ENCODE peak calls at places on chromosomes 7 and 10, in four cellular contexts. One of them, this sample, is unnamed.
A peak's percentile ranks its signal among the peaks of the same experiment; 100 is the strongest.

GRCh38 chr10:124035928-124036558 is 57.4 kb downstream of the CHST15 start:
- DNase-seq in MM.1S: peak; percentile 97
- DNase-seq in fibroblast of villous mesenchyme: no peak
- DNase-seq in astrocyte: no peak
- DNase-seq in this sample: no peak

GRCh38 chr10:71242621-71243009 is 30.2 kb downstream of the UNC5B start:
- DNase-seq in MM.1S: no peak
- DNase-seq in astrocyte: no peak
- DNase-seq in fibroblast of villous mesenchyme: no peak
- DNase-seq in this sample: no peak

GRCh38 chr7:77352688-77353406 is 63.3 kb downstream of the GSAP start:
- DNase-seq in fibroblast of villous mesenchyme: no peak
- DNase-seq in MM.1S: no peak
- DNase-seq in astrocyte: no peak
- DNase-seq in this sample: no peak

GRCh38 chr10:132365102-132365501 is 31.9 kb upstream of the PWWP2B start:
- DNase-seq in fibroblast of villous mesenchyme: no peak
- DNase-seq in astrocyte: no peak
- DNase-seq in MM.1S: no peak
- DNase-seq in this sample: no peak

GRCh38 chr7:19110026-19110777 is 7.2 kb downstream of the TWIST1 start:
- DNase-seq in astrocyte: no peak
- DNase-seq in fibroblast of villous mesenchyme: no peak
- DNase-seq in MM.1S: no peak
- DNase-seq in this sample: no peak

GRCh38 chr10:132369636-132370185 is 27.3 kb upstream of the PWWP2B start:
- DNase-seq in fibroblast of villous mesenchyme: no peak
- DNase-seq in MM.1S: no peak
- DNase-seq in astrocyte: no peak
- DNase-seq in this sample: no peak

GRCh38 chr10:3445688-3446087 is 273.1 kb upstream of the PITRM1 start:
- DNase-seq in MM.1S: no peak
- DNase-seq in astrocyte: no peak
- DNase-seq in fibroblast of villous mesenchyme: no peak
- DNase-seq in this sample: no peak

GRCh38 chr10:47025253-47025539 is 114.0 kb downstream of the PTPN20 start:
- DNase-seq in fibroblast of villous mesenchyme: no peak
- DNase-seq in astrocyte: no peak
- DNase-seq in MM.1S: no peak
- DNase-seq in this sample: no peak

GRCh38 chr7:35630573-35630972 is 64.4 kb downstream of the HERPUD2 start:
- DNase-seq in MM.1S: no peak
- DNase-seq in fibroblast of villous mesenchyme: peak; percentile 33
- DNase-seq in astrocyte: peak; percentile 39
- DNase-seq in this sample: peak; percentile 62

GRCh38 chr10:123470570-123470969 is 195.6 kb upstream of the GPR26 start:
- DNase-seq in MM.1S: no peak
- DNase-seq in fibroblast of villous mesenchyme: no peak
- DNase-seq in astrocyte: no peak
- DNase-seq in this sample: no peak

GRCh38 chr10:114413398-114413797 is 9.1 kb upstream of the AFAP1L2 start:
- DNase-seq in MM.1S: no peak
- DNase-seq in fibroblast of villous mesenchyme: no peak
- DNase-seq in astrocyte: no peak
- DNase-seq in this sample: no peak

GRCh38 chr7:133815677-133816210 is 311.4 kb upstream of the LRGUK start:
- DNase-seq in astrocyte: peak; percentile 59
- DNase-seq in fibroblast of villous mesenchyme: peak; percentile 35
- DNase-seq in MM.1S: no peak
- DNase-seq in this sample: no peak

GRCh38 chr10:86950349-86950748 is 7.1 kb downstream of the MMRN2 start:
- DNase-seq in MM.1S: no peak
- DNase-seq in fibroblast of villous mesenchyme: no peak
- DNase-seq in astrocyte: no peak
- DNase-seq in this sample: no peak

GRCh38 chr7:781228-781864 is 50.9 kb upstream of the SUN1 start:
- DNase-seq in MM.1S: no peak
- DNase-seq in astrocyte: no peak
- DNase-seq in fibroblast of villous mesenchyme: peak; percentile 11
- DNase-seq in this sample: no peak

GRCh38 chr7:54888067-54888735 is 129.2 kb upstream of the SEC61G start:
- DNase-seq in fibroblast of villous mesenchyme: no peak
- DNase-seq in astrocyte: no peak
- DNase-seq in MM.1S: no peak
- DNase-seq in this sample: no peak

GRCh38 chr7:133344275-133344674 is 91.4 kb downstream of the EXOC4 start:
- DNase-seq in fibroblast of villous mesenchyme: peak; percentile 32
- DNase-seq in astrocyte: no peak
- DNase-seq in MM.1S: no peak
- DNase-seq in this sample: peak; percentile 49

GRCh38 chr10:108783897-108784296 is 1139.4 kb downstream of the XPNPEP1 start:
- DNase-seq in astrocyte: peak; percentile 31
- DNase-seq in MM.1S: peak; percentile 76
- DNase-seq in fibroblast of villous mesenchyme: peak; percentile 43
- DNase-seq in this sample: peak; percentile 79

GRCh38 chr7:41244246-41244645 is 458.6 kb downstream of the INHBA start:
- DNase-seq in fibroblast of villous mesenchyme: no peak
- DNase-seq in astrocyte: peak; percentile 74
- DNase-seq in MM.1S: no peak
- DNase-seq in this sample: no peak

GRCh38 chr10:404341-404740 is 269.1 kb downstream of the ZMYND11 start:
- DNase-seq in astrocyte: peak; percentile 76
- DNase-seq in MM.1S: no peak
- DNase-seq in fibroblast of villous mesenchyme: peak; percentile 92
- DNase-seq in this sample: peak; percentile 67

GRCh38 chr7:70849580-70850235 is 282.2 kb upstream of the GALNT17 start:
- DNase-seq in MM.1S: no peak
- DNase-seq in astrocyte: no peak
- DNase-seq in fibroblast of villous mesenchyme: no peak
- DNase-seq in this sample: no peak
- H3K4me3 ChIP-seq in MM.1S: no peak overlapping the region
- H3K4me3 ChIP-seq in astrocyte: no peak overlapping the region
- H3K4me3 ChIP-seq in fibroblast of villous mesenchyme: no peak overlapping the region
- H3K4me3 ChIP-seq in this sample: no peak overlapping the region

GRCh38 chr7:131106681-131107342 is 220.9 kb upstream of the MKLN1 start:
- DNase-seq in astrocyte: no peak
- DNase-seq in MM.1S: peak; percentile 68
- DNase-seq in fibroblast of villous mesenchyme: peak; percentile 87
- DNase-seq in this sample: peak; percentile 83
- TF ChIP-seq CTCF in astrocyte: no peak
- TF ChIP-seq CTCF in MM.1S: no peak
- TF ChIP-seq CTCF in fibroblast of villous mesenchyme: no peak
- TF ChIP-seq CTCF in this sample: no peak

GRCh38 chr7:74064696-74065095 is 18.9 kb upstream of the LIMK1 start:
- DNase-seq in MM.1S: no peak
- DNase-seq in astrocyte: no peak
- DNase-seq in fibroblast of villous mesenchyme: no peak
- DNase-seq in this sample: no peak

GRCh38 chr7:74059681-74060588 is 23.7 kb upstream of the LIMK1 start:
- DNase-seq in MM.1S: no peak
- DNase-seq in fibroblast of villous mesenchyme: no peak
- DNase-seq in astrocyte: no peak
- DNase-seq in this sample: no peak

GRCh38 chr7:74063223-74063641 is 20.4 kb upstream of the LIMK1 start:
- DNase-seq in astrocyte: no peak
- DNase-seq in fibroblast of villous mesenchyme: no peak
- DNase-seq in MM.1S: no peak
- DNase-seq in this sample: no peak

GRCh38 chr7:74063646-74064045 is 20.0 kb upstream of the LIMK1 start:
- DNase-seq in astrocyte: no peak
- DNase-seq in fibroblast of villous mesenchyme: no peak
- DNase-seq in MM.1S: no peak
- DNase-seq in this sample: no peak

DNA sequence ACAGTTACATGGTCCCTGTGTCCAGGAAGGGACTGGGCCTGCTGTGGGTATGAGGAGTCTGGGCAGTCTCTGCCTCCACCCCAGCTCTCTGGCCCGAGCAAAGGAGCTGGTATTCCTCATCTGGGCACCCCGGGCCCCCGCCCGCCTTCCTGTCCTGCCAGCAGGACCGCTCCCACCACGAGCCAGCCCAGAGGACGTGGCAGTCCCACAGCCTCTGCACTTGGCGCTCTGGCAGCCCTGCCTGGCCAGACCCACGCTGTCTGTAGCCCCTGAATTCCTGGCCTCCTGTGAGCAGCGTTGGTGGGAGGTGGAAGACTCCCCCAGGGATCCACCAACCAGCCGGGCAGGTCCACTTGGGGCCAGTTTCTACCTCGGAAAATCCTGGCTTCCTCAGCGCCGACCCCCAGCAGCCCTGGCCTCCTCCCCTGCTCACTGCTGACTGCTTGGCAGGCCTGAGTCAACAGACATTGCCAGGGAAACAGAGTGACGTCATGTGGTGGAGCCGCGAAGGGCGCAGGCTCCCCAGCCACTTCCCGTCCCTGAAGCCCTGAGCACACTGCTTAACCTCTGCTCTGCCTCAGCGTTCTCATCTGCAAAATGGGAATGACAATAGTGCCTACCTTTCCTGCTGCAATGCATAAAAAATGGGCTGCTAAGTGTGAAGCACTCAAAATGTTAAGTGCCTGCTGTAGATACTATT is 21.6 kb upstream of the LIMK1 start:
- DNase-seq in fibroblast of villous mesenchyme: peak; percentile 91
- DNase-seq in astrocyte: peak; percentile 94
- DNase-seq in MM.1S: no peak
- DNase-seq in this sample: peak; percentile 96
- H3K4me3 ChIP-seq in fibroblast of villous mesenchyme: no peak overlapping the region
- H3K4me3 ChIP-seq in astrocyte: peak overlapping the region; percentile 41
- H3K4me3 ChIP-seq in MM.1S: no peak overlapping the region
- H3K4me3 ChIP-seq in this sample: no peak overlapping the region

GRCh38 chr10:97179731-97180366 is 5.9 kb downstream of the SLIT1 start:
- DNase-seq in astrocyte: no peak
- DNase-seq in MM.1S: no peak
- DNase-seq in fibroblast of villous mesenchyme: no peak
- DNase-seq in this sample: no peak
- TF ChIP-seq CTCF in astrocyte: no peak
- TF ChIP-seq CTCF in MM.1S: no peak
- TF ChIP-seq CTCF in fibroblast of villous mesenchyme: peak; percentile 6
- TF ChIP-seq CTCF in this sample: no peak

GRCh38 chr10:90969148-90969547 is 48.3 kb upstream of the ANKRD1 start:
- DNase-seq in astrocyte: no peak
- DNase-seq in MM.1S: no peak
- DNase-seq in fibroblast of villous mesenchyme: no peak
- DNase-seq in this sample: no peak
- H3K4me3 ChIP-seq in astrocyte: no peak overlapping the region
- H3K4me3 ChIP-seq in MM.1S: no peak overlapping the region
- H3K4me3 ChIP-seq in fibroblast of villous mesenchyme: no peak overlapping the region
- H3K4me3 ChIP-seq in this sample: no peak overlapping the region

DNA sequence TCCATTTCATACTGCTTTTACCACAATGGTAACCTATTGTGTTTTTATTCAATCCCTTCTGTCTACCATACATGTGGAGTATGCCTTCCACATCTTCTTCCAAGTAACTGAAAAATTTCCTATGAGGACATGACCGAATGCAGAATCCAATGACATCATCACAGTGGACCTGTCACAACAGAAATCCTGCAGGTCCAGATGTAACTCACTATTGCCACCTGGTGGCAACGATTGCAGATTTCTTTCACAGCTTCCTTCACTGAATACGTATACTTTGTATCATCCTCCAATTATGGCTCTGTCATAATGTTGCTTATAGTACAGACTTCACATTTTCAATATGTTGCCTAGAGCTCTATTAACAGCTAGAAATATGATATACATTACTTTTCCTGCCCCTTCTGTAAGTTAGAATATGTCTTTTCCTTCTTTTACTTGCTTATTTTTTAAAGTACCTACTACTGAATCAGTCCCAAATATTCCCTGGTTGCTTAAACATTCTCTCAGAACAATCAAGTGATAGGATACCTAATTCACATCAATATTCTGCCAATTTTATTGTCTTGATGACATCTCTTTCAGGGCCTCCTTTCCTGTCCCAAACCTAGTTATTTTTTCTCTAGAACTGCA is 45.4 kb downstream of the SLC13A1 start:
- DNase-seq in fibroblast of villous mesenchyme: peak; percentile 81
- DNase-seq in astrocyte: peak; percentile 65
- DNase-seq in MM.1S: peak; percentile 88
- DNase-seq in this sample: peak; percentile 91
- TF ChIP-seq CTCF in fibroblast of villous mesenchyme: peak; percentile 83
- TF ChIP-seq CTCF in astrocyte: peak; percentile 85
- TF ChIP-seq CTCF in MM.1S: peak; percentile 96
- TF ChIP-seq CTCF in this sample: peak; percentile 89

GRCh38 chr10:100560248-100560647 is 24.5 kb downstream of the HIF1AN start:
- DNase-seq in fibroblast of villous mesenchyme: no peak
- DNase-seq in astrocyte: no peak
- DNase-seq in MM.1S: no peak
- DNase-seq in this sample: no peak

GRCh38 chr10:100565206-100565985 is 29.7 kb downstream of the HIF1AN start:
- DNase-seq in astrocyte: no peak
- DNase-seq in MM.1S: no peak
- DNase-seq in fibroblast of villous mesenchyme: no peak
- DNase-seq in this sample: no peak

GRCh38 chr10:100561005-100561404 is 25.3 kb downstream of the HIF1AN start:
- DNase-seq in fibroblast of villous mesenchyme: no peak
- DNase-seq in astrocyte: no peak
- DNase-seq in MM.1S: no peak
- DNase-seq in this sample: no peak

GRCh38 chr10:100562806-100563293 is 27.1 kb downstream of the HIF1AN start:
- DNase-seq in astrocyte: peak; percentile 18
- DNase-seq in fibroblast of villous mesenchyme: peak; percentile 17
- DNase-seq in MM.1S: no peak
- DNase-seq in this sample: peak; percentile 54

GRCh38 chr10:100562008-100562672 is 26.4 kb downstream of the HIF1AN start:
- DNase-seq in fibroblast of villous mesenchyme: peak; percentile 45
- DNase-seq in astrocyte: peak; percentile 23
- DNase-seq in MM.1S: peak; percentile 85
- DNase-seq in this sample: peak; percentile 75
- H3K4me3 ChIP-seq in fibroblast of villous mesenchyme: no peak overlapping the region
- H3K4me3 ChIP-seq in astrocyte: no peak overlapping the region
- H3K4me3 ChIP-seq in MM.1S: peak overlapping the region; percentile 9
- H3K4me3 ChIP-seq in this sample: no peak overlapping the region

DNA sequence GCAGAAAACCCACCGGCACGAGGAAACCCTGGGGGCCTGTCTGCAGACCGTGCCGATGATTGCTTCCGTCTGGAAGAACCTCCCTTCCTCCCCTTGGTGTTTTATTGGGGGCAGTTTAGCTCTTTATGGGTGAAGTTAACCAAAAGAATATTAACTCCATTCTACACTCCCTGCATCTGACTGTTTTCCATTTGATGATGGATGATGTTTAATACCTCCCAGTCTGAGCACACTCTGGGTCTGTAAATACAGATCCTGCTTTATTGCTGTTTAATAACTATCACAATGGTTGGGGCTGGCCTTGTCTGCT is 185.5 kb downstream of the MAD1L1 start:
- DNase-seq in MM.1S: no peak
- DNase-seq in fibroblast of villous mesenchyme: no peak
- DNase-seq in astrocyte: no peak
- DNase-seq in this sample: no peak
- TF ChIP-seq CTCF in MM.1S: no peak
- TF ChIP-seq CTCF in fibroblast of villous mesenchyme: no peak
- TF ChIP-seq CTCF in astrocyte: no peak
- TF ChIP-seq CTCF in this sample: no peak

This sample was measured in fibroblast of pulmonary artery.